ENCODE peak calls at places on chromosomes 6 and 20, in ten cellular contexts. One of them, this sample, is unnamed.

GRCh38 chr20:53561505-53561904 is 32.1 kb downstream of the ZNF217 start:
- DNase-seq in endothelial cell: no peak
- DNase-seq in T47D: no peak
- DNase-seq in RKO: no peak
- DNase-seq in posterior vena cava: no peak
- DNase-seq in T-helper 17 cell: no peak
- DNase-seq in foreskin keratinocyte: no peak
- DNase-seq in ELR: no peak
- DNase-seq in RCC 7860: no peak
- DNase-seq in SK-N-DZ: no peak
- DNase-seq in this sample: no peak

GRCh38 chr20:8361008-8361652 is 229.1 kb downstream of the PLCB1 start:
- DNase-seq in T47D: no peak
- DNase-seq in ELR: peak
- DNase-seq in RCC 7860: no peak
- DNase-seq in SK-N-DZ: no peak
- DNase-seq in T-helper 17 cell: no peak
- DNase-seq in endothelial cell: no peak
- DNase-seq in foreskin keratinocyte: no peak
- DNase-seq in RKO: peak
- DNase-seq in posterior vena cava: no peak
- DNase-seq in this sample: no peak

GRCh38 chr6:63739094-63739687 is 103.6 kb downstream of the PHF3 start:
- DNase-seq in ELR: no peak
- DNase-seq in T47D: no peak
- DNase-seq in RKO: no peak
- DNase-seq in SK-N-DZ: no peak
- DNase-seq in endothelial cell: no peak
- DNase-seq in foreskin keratinocyte: no peak
- DNase-seq in T-helper 17 cell: no peak
- DNase-seq in posterior vena cava: no peak
- DNase-seq in RCC 7860: no peak
- DNase-seq in this sample: no peak

GRCh38 chr6:75196051-75196743 is 9.7 kb downstream of the COL12A1 start:
- DNase-seq in T47D: no peak
- DNase-seq in T-helper 17 cell: no peak
- DNase-seq in SK-N-DZ: no peak
- DNase-seq in posterior vena cava: no peak
- DNase-seq in endothelial cell: no peak
- DNase-seq in RCC 7860: no peak
- DNase-seq in foreskin keratinocyte: peak
- DNase-seq in RKO: no peak
- DNase-seq in ELR: peak
- DNase-seq in this sample: no peak

GRCh38 chr20:54173653-54174451 is at the start of gene CYP24A1:
- DNase-seq in T-helper 17 cell: no peak
- DNase-seq in ELR: peak
- DNase-seq in RKO: no peak
- DNase-seq in T47D: no peak
- DNase-seq in posterior vena cava: no peak
- DNase-seq in RCC 7860: no peak
- DNase-seq in SK-N-DZ: no peak
- DNase-seq in endothelial cell: peak
- DNase-seq in foreskin keratinocyte: no peak
- DNase-seq in this sample: no peak

GRCh38 chr6:27188885-27189418 is 58.5 kb upstream of the PRSS16 start:
- DNase-seq in SK-N-DZ: peak
- DNase-seq in RKO: peak
- DNase-seq in foreskin keratinocyte: peak
- DNase-seq in posterior vena cava: no peak
- DNase-seq in ELR: peak
- DNase-seq in T47D: peak
- DNase-seq in T-helper 17 cell: peak
- DNase-seq in RCC 7860: peak
- DNase-seq in endothelial cell: peak
- DNase-seq in this sample: peak

GRCh38 chr6:35485402-35485877 is 11.4 kb downstream of the TEAD3 start:
- DNase-seq in endothelial cell: no peak
- DNase-seq in T47D: peak
- DNase-seq in T-helper 17 cell: no peak
- DNase-seq in RKO: no peak
- DNase-seq in foreskin keratinocyte: peak
- DNase-seq in SK-N-DZ: no peak
- DNase-seq in ELR: peak
- DNase-seq in RCC 7860: no peak
- DNase-seq in posterior vena cava: no peak
- DNase-seq in this sample: no peak

GRCh38 chr6:70520575-70520974 is 46.2 kb upstream of the SDHAF4 start:
- DNase-seq in T47D: peak
- DNase-seq in T-helper 17 cell: no peak
- DNase-seq in endothelial cell: no peak
- DNase-seq in foreskin keratinocyte: no peak
- DNase-seq in SK-N-DZ: peak
- DNase-seq in RKO: peak
- DNase-seq in ELR: peak
- DNase-seq in posterior vena cava: no peak
- DNase-seq in RCC 7860: no peak
- DNase-seq in this sample: no peak

GRCh38 chr6:3285049-3285639 is 26.4 kb downstream of the PSMG4 start:
- DNase-seq in posterior vena cava: peak
- DNase-seq in T-helper 17 cell: no peak
- DNase-seq in foreskin keratinocyte: no peak
- DNase-seq in RCC 7860: no peak
- DNase-seq in SK-N-DZ: no peak
- DNase-seq in ELR: no peak
- DNase-seq in T47D: no peak
- DNase-seq in RKO: no peak
- DNase-seq in endothelial cell: no peak
- DNase-seq in this sample: no peak

GRCh38 chr20:24632581-24632980 is 163.2 kb downstream of the SYNDIG1 start:
- DNase-seq in endothelial cell: no peak
- DNase-seq in RKO: no peak
- DNase-seq in ELR: no peak
- DNase-seq in T-helper 17 cell: no peak
- DNase-seq in T47D: no peak
- DNase-seq in SK-N-DZ: peak
- DNase-seq in foreskin keratinocyte: no peak
- DNase-seq in posterior vena cava: no peak
- DNase-seq in RCC 7860: no peak
- DNase-seq in this sample: no peak

GRCh38 chr6:143556529-143556928 is 45.0 kb upstream of the FUCA2 start:
- DNase-seq in foreskin keratinocyte: no peak
- DNase-seq in endothelial cell: no peak
- DNase-seq in RKO: peak
- DNase-seq in T47D: no peak
- DNase-seq in posterior vena cava: no peak
- DNase-seq in RCC 7860: peak
- DNase-seq in ELR: peak
- DNase-seq in T-helper 17 cell: no peak
- DNase-seq in SK-N-DZ: no peak
- DNase-seq in this sample: no peak

GRCh38 chr6:146874278-146875018 is 275.7 kb downstream of the ADGB start:
- DNase-seq in posterior vena cava: no peak
- DNase-seq in T47D: no peak
- DNase-seq in foreskin keratinocyte: peak
- DNase-seq in RCC 7860: no peak
- DNase-seq in ELR: no peak
- DNase-seq in SK-N-DZ: no peak
- DNase-seq in T-helper 17 cell: no peak
- DNase-seq in endothelial cell: no peak
- DNase-seq in RKO: no peak
- DNase-seq in this sample: no peak

GRCh38 chr20:63896136-63896890 is 1.4 kb downstream of the DNAJC5 start:
- DNase-seq in foreskin keratinocyte: no peak
- DNase-seq in RKO: peak
- DNase-seq in endothelial cell: no peak
- DNase-seq in RCC 7860: peak
- DNase-seq in T-helper 17 cell: no peak
- DNase-seq in ELR: peak
- DNase-seq in posterior vena cava: peak
- DNase-seq in SK-N-DZ: no peak
- DNase-seq in T47D: peak
- DNase-seq in this sample: peak

GRCh38 chr6:110488606-110489005 is 12.2 kb upstream of the SLC22A16 start:
- DNase-seq in posterior vena cava: no peak
- DNase-seq in T-helper 17 cell: no peak
- DNase-seq in T47D: no peak
- DNase-seq in RCC 7860: no peak
- DNase-seq in endothelial cell: no peak
- DNase-seq in SK-N-DZ: no peak
- DNase-seq in ELR: no peak
- DNase-seq in RKO: no peak
- DNase-seq in foreskin keratinocyte: no peak
- DNase-seq in this sample: no peak

GRCh38 chr20:34364013-34364382 is 925 bp downstream of the ITCH start:
- DNase-seq in foreskin keratinocyte: no peak
- DNase-seq in T-helper 17 cell: no peak
- DNase-seq in RKO: peak
- DNase-seq in T47D: peak
- DNase-seq in posterior vena cava: no peak
- DNase-seq in RCC 7860: no peak
- DNase-seq in ELR: peak
- DNase-seq in SK-N-DZ: no peak
- DNase-seq in endothelial cell: no peak
- DNase-seq in this sample: no peak

GRCh38 chr6:14456941-14457340 is 339.4 kb downstream of the CD83 start:
- DNase-seq in RCC 7860: no peak
- DNase-seq in RKO: no peak
- DNase-seq in SK-N-DZ: no peak
- DNase-seq in ELR: no peak
- DNase-seq in posterior vena cava: no peak
- DNase-seq in T47D: no peak
- DNase-seq in T-helper 17 cell: no peak
- DNase-seq in endothelial cell: no peak
- DNase-seq in foreskin keratinocyte: peak
- DNase-seq in this sample: no peak

GRCh38 chr6:163390770-163391169 is 23.7 kb upstream of the QKI start:
- DNase-seq in endothelial cell: no peak
- DNase-seq in SK-N-DZ: no peak
- DNase-seq in posterior vena cava: no peak
- DNase-seq in foreskin keratinocyte: no peak
- DNase-seq in RKO: no peak
- DNase-seq in ELR: no peak
- DNase-seq in RCC 7860: no peak
- DNase-seq in T-helper 17 cell: no peak
- DNase-seq in T47D: no peak
- DNase-seq in this sample: no peak

GRCh38 chr20:47336013-47336754 is 20.3 kb downstream of the ZMYND8 start:
- DNase-seq in T47D: no peak
- DNase-seq in ELR: peak
- DNase-seq in endothelial cell: no peak
- DNase-seq in RKO: no peak
- DNase-seq in T-helper 17 cell: no peak
- DNase-seq in posterior vena cava: peak
- DNase-seq in SK-N-DZ: no peak
- DNase-seq in foreskin keratinocyte: no peak
- DNase-seq in RCC 7860: no peak
- DNase-seq in this sample: no peak

GRCh38 chr6:150813993-150814359 is 51.5 kb upstream of the MTHFD1L start:
- DNase-seq in T47D: no peak
- DNase-seq in T-helper 17 cell: no peak
- DNase-seq in ELR: peak
- DNase-seq in SK-N-DZ: no peak
- DNase-seq in RCC 7860: peak
- DNase-seq in endothelial cell: no peak
- DNase-seq in RKO: peak
- DNase-seq in posterior vena cava: no peak
- DNase-seq in foreskin keratinocyte: peak
- DNase-seq in this sample: peak

GRCh38 chr20:24768977-24769675 is 179.9 kb upstream of the CST7 start:
- DNase-seq in posterior vena cava: no peak
- DNase-seq in T47D: no peak
- DNase-seq in T-helper 17 cell: no peak
- DNase-seq in RKO: no peak
- DNase-seq in endothelial cell: no peak
- DNase-seq in foreskin keratinocyte: no peak
- DNase-seq in ELR: no peak
- DNase-seq in RCC 7860: peak
- DNase-seq in SK-N-DZ: peak
- DNase-seq in this sample: no peak

GRCh38 chr6:43115365-43115764 is 39.3 kb downstream of the PTK7 start:
- DNase-seq in RCC 7860: no peak
- DNase-seq in T-helper 17 cell: no peak
- DNase-seq in SK-N-DZ: no peak
- DNase-seq in posterior vena cava: peak
- DNase-seq in T47D: no peak
- DNase-seq in ELR: no peak
- DNase-seq in foreskin keratinocyte: peak
- DNase-seq in RKO: no peak
- DNase-seq in endothelial cell: no peak
- DNase-seq in this sample: no peak

GRCh38 chr6:95923518-95923917 is 92.3 kb upstream of the FUT9 start:
- DNase-seq in foreskin keratinocyte: no peak
- DNase-seq in ELR: peak
- DNase-seq in SK-N-DZ: peak
- DNase-seq in endothelial cell: peak
- DNase-seq in T47D: peak
- DNase-seq in RCC 7860: no peak
- DNase-seq in T-helper 17 cell: no peak
- DNase-seq in posterior vena cava: no peak
- DNase-seq in RKO: peak
- DNase-seq in this sample: no peak

GRCh38 chr20:14406495-14406894 is 69.1 kb upstream of the FLRT3 start:
- DNase-seq in posterior vena cava: no peak
- DNase-seq in foreskin keratinocyte: peak
- DNase-seq in SK-N-DZ: no peak
- DNase-seq in T47D: no peak
- DNase-seq in RKO: peak
- DNase-seq in T-helper 17 cell: no peak
- DNase-seq in RCC 7860: peak
- DNase-seq in ELR: peak
- DNase-seq in endothelial cell: no peak
- DNase-seq in this sample: no peak

GRCh38 chr6:33700391-33701050 is 11.0 kb downstream of the UQCC2 start:
- DNase-seq in endothelial cell: peak
- DNase-seq in ELR: peak
- DNase-seq in posterior vena cava: no peak
- DNase-seq in T47D: peak
- DNase-seq in RCC 7860: peak
- DNase-seq in foreskin keratinocyte: peak
- DNase-seq in T-helper 17 cell: peak
- DNase-seq in SK-N-DZ: peak
- DNase-seq in RKO: peak
- DNase-seq in this sample: peak

GRCh38 chr6:20943036-20943627 is 408.9 kb downstream of the CDKAL1 start:
- DNase-seq in RCC 7860: no peak
- DNase-seq in ELR: no peak
- DNase-seq in posterior vena cava: no peak
- DNase-seq in T-helper 17 cell: no peak
- DNase-seq in T47D: no peak
- DNase-seq in RKO: no peak
- DNase-seq in SK-N-DZ: no peak
- DNase-seq in endothelial cell: no peak
- DNase-seq in foreskin keratinocyte: no peak
- DNase-seq in this sample: no peak

GRCh38 chr20:63861365-63861934 is at the start of gene ABHD16B:
- DNase-seq in endothelial cell: no peak
- DNase-seq in RCC 7860: no peak
- DNase-seq in foreskin keratinocyte: no peak
- DNase-seq in SK-N-DZ: no peak
- DNase-seq in T47D: no peak
- DNase-seq in T-helper 17 cell: no peak
- DNase-seq in ELR: no peak
- DNase-seq in RKO: no peak
- DNase-seq in posterior vena cava: no peak
- DNase-seq in this sample: no peak

GRCh38 chr6:80605165-80605989 is 498.9 kb downstream of the BCKDHB start:
- DNase-seq in T-helper 17 cell: no peak
- DNase-seq in posterior vena cava: no peak
- DNase-seq in RCC 7860: peak
- DNase-seq in T47D: peak
- DNase-seq in foreskin keratinocyte: peak
- DNase-seq in RKO: peak
- DNase-seq in SK-N-DZ: peak
- DNase-seq in endothelial cell: peak
- DNase-seq in ELR: peak
- DNase-seq in this sample: no peak

GRCh38 chr6:110990835-110991576 is 9.2 kb downstream of the RPF2 start:
- DNase-seq in foreskin keratinocyte: no peak
- DNase-seq in T47D: no peak
- DNase-seq in SK-N-DZ: no peak
- DNase-seq in posterior vena cava: no peak
- DNase-seq in RKO: no peak
- DNase-seq in ELR: no peak
- DNase-seq in RCC 7860: no peak
- DNase-seq in T-helper 17 cell: no peak
- DNase-seq in endothelial cell: no peak
- DNase-seq in this sample: no peak